ENCODE peak calls at places on chromosomes 5 and 9, in four cellular contexts. H is HepG2, A is WTC11, I is GM12878. T is an unnamed sample.

GRCh38 chr9:88936132-88936531 is 55.1 kb upstream of the S1PR3 start:
- DNase-seq in A (no peak), H (no peak), I (no peak), T (no peak)

GRCh38 chr9:132182609-132183073 is 20.8 kb downstream of the NTNG2 start:
- DNase-seq in A (no peak), I (no peak), H (no peak), T (no peak)

GRCh38 chr9:129176786-129177442 is 1.1 kb downstream of the IER5L start:
- DNase-seq in H (no peak), I (no peak), A (peak; percentile 41), T (no peak)

GRCh38 chr5:168651654-168652053 is 72.5 kb upstream of the PANK3 start:
- DNase-seq in A (no peak), H (no peak), I (no peak), T (no peak)

GRCh38 chr9:127122176-127123151 is at the start of gene ANGPTL2:
- DNase-seq in I (no peak), H (peak; percentile 43), A (peak; percentile 91), T (no peak)

GRCh38 chr5:132807163-132807838 is 5.8 kb upstream of the SOWAHA start:
- DNase-seq in A (peak; percentile 67), H (peak; percentile 99), I (peak; percentile 20), T (peak; percentile 60)

GRCh38 chr5:175484824-175485223 is 6.5 kb downstream of the SFXN1 start:
- DNase-seq in I (no peak), H (no peak), A (no peak), T (no peak)

GRCh38 chr9:70421272-70422180 is 7.1 kb upstream of the KLF9 start:
- DNase-seq in A (no peak), H (no peak), I (no peak), T (no peak)

GRCh38 chr5:40223884-40224402 is 455.8 kb upstream of the PTGER4 start:
- DNase-seq in H (no peak), I (peak; percentile 85), A (no peak), T (no peak)

GRCh38 chr9:101620452-101620851 is 25.7 kb upstream of the PPP3R2 start:
- DNase-seq in A (no peak), H (no peak), I (no peak), T (no peak)

GRCh38 chr5:76524101-76524835 is 98.9 kb downstream of the F2RL2 start:
- DNase-seq in H (no peak), I (no peak), A (no peak), T (no peak)

GRCh38 chr9:19782005-19782404 is 6.8 kb downstream of the SLC24A2 start:
- DNase-seq in I (no peak), A (no peak), H (no peak), T (no peak)

GRCh38 chr5:16489322-16489791 is 23.8 kb upstream of the ZNF622 start:
- DNase-seq in I (no peak), H (peak; percentile 30), A (no peak), T (no peak)

GRCh38 chr9:134833294-134833880 is 47.2 kb upstream of the FCN2 start:
- DNase-seq in I (no peak), H (no peak), A (no peak), T (no peak)

GRCh38 chr9:116435706-116436105 is 251.4 kb upstream of the TRIM32 start:
- DNase-seq in H (no peak), A (no peak), I (no peak), T (no peak)

GRCh38 chr9:72753261-72753893 is 199.5 kb downstream of the ALDH1A1 start:
- DNase-seq in A (no peak), H (no peak), I (no peak), T (no peak)

GRCh38 chr9:119349548-119349947 is 19.7 kb downstream of the BRINP1 start:
- DNase-seq in A (peak; percentile 61), H (no peak), I (no peak), T (no peak)

GRCh38 chr9:105114956-105115728 is 129.3 kb upstream of the SLC44A1 start:
- DNase-seq in H (no peak), A (no peak), I (peak; percentile 20), T (no peak)

GRCh38 chr5:107026098-107026497 is 644.6 kb downstream of the EFNA5 start:
- DNase-seq in H (no peak), A (no peak), I (no peak), T (no peak)

GRCh38 chr5:158387499-158387898 is 528.6 kb upstream of the CLINT1 start:
- DNase-seq in H (no peak), A (no peak), I (no peak), T (no peak)

GRCh38 chr9:95880011-95880690 is 4.7 kb downstream of the ERCC6L2 start:
- DNase-seq in I (no peak), A (no peak), H (no peak), T (no peak)

GRCh38 chr9:119736478-119737454 is 367.5 kb upstream of the BRINP1 start:
- DNase-seq in I (peak; percentile 38), A (no peak), H (no peak), T (no peak)

GRCh38 chr5:154287136-154287535 is 96.6 kb downstream of the GALNT10 start:
- DNase-seq in A (peak; percentile 41), I (no peak), H (peak; percentile 80), T (no peak)

GRCh38 chr5:91884036-91884435 is 500.9 kb upstream of the ARRDC3 start:
- DNase-seq in A (no peak), H (no peak), I (no peak), T (no peak)

GRCh38 chr5:56612353-56612752 is 203.0 kb upstream of the MAP3K1 start:
- DNase-seq in I (no peak), H (no peak), A (no peak), T (no peak)

GRCh38 chr5:167587768-167588167 is 703.7 kb upstream of the WWC1 start:
- DNase-seq in A (peak; percentile 47), I (no peak), H (peak; percentile 11), T (no peak)

GRCh38 chr5:35803221-35803651 is 53.5 kb upstream of the IL7R start:
- DNase-seq in A (peak; percentile 26), I (no peak), H (no peak), T (no peak)

GRCh38 chr9:107863406-107863805 is 373.8 kb upstream of the KLF4 start:
- DNase-seq in I (no peak), H (no peak), A (no peak), T (no peak)

GRCh38 chr9:88197016-88197415 is 58.7 kb upstream of the SPATA31C2 start:
- DNase-seq in A (no peak), H (no peak), I (no peak), T (no peak)

GRCh38 chr5:90915393-90915792 is 356.8 kb downstream of the ADGRV1 start:
- DNase-seq in H (peak; percentile 75), I (no peak), A (no peak), T (no peak)

GRCh38 chr9:34665381-34666250 is 3.2 kb upstream of the CCL27 start:
- DNase-seq in A (peak; percentile 94), I (no peak), H (peak; percentile 56), T (peak; percentile 92)

GRCh38 chr5:81751009-81751835 is at the start of gene SSBP2:
- DNase-seq in H (peak; percentile 69), I (peak; percentile 95), A (peak; percentile 99), T (peak; percentile 94)

GRCh38 chr5:81748556-81748955 is 2.3 kb downstream of the SSBP2 start:
- DNase-seq in H (no peak), I (no peak), A (no peak), T (no peak)

GRCh38 chr5:81749186-81749561 is 1.7 kb downstream of the SSBP2 start:
- DNase-seq in A (no peak), I (no peak), H (no peak), T (no peak)

GRCh38 chr5:81750308-81751008 is 439 bp downstream of the SSBP2 start:
- DNase-seq in I (no peak), H (no peak), A (no peak), T (peak; percentile 31)

DNA sequence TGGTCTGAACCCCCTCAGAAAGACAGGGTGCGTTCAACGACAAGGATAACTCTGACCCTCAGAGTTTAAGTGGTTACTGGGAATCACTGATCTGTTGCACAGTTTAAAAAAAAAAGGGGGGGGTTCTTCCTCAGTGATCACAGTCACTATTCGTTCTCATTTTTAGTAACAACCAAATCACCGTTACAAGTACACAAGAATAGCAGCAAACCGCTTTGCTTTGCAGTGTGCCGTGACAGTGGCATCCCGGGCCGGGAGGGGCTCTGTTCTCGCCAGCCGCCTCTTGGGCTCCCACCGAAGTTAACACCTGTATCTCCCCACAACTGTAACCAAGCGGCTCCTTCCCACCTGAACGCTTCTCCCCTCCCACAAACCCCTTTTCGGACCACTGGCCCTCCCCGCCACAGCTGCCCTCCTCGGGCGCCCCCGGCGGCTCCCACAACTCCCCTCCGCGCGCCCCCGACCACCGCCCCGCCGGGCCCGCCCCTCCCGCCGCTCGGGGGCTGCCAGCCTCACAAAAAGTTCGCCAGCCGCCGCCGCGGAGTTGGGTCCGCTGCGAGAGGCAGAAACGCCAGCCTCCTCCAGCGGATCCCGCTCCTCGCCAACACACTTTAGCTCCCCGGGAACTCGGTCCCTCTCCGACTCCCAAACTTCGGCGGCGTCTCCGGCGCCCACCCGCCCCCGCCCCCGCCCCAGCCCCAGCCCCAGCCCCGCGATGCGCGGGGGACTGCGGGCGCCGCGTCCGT is 1.2 kb downstream of the SSBP2 start:
- DNase-seq in I (peak; percentile 69), H (no peak), A (peak; percentile 60), T (peak; percentile 44)
- TF ChIP-seq CREB1 in I (peak; percentile 67), H (no peak), A (no peak), T (no peak)

DNA sequence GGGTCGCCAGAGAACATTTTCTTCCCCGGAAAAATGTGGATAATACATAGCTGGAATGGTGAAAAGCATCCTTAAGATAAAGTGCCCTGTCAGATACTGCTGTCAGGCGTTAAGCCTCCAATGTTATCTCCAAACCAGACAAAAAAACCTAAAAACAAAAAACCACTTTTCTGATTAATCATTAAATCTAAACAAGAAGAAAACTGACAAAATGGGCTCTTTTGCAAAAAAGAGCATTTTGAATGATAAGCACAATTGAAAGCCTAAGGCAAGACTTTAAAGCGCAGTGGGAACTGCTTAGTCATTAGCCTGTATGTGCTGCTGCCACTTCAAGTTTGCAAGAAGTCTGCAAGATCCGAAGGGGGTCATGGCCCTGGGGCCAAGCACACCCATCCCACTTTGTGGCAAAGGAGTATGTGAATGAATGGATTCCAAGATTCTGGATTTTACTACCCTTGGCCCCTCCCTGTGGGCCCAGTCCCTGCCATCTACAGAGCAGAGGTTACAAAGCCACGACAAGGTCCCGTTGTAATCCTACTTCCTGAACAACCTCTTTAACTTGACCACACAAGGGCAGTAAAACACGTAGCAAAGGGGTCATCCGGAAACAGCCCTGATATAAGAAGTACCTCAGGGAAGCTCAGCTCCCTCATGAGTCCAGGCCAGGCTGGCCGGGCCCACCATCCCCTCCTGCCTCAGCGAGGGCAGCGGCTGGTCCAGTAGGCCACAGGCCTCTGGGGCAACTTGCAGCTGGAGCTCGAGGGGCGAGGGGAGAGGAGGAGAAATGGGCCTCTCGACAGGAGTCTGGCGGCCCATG is 29.7 kb downstream of the SHB start:
- DNase-seq in A (no peak), H (no peak), I (no peak), T (peak; percentile 64)
- TF ChIP-seq ETV6 in A (no peak), H (no peak), I (no peak), T (peak; percentile 32)

GRCh38 chr5:34603378-34603777 is 52.8 kb upstream of the RAI14 start:
- DNase-seq in A (no peak), I (no peak), H (no peak), T (no peak)

GRCh38 chr5:34597034-34597433 is 59.1 kb upstream of the RAI14 start:
- DNase-seq in I (no peak), H (no peak), A (no peak), T (no peak)

GRCh38 chr5:34599471-34600117 is 56.5 kb upstream of the RAI14 start:
- DNase-seq in H (peak; percentile 10), I (no peak), A (no peak), T (no peak)

GRCh38 chr5:34600118-34600493 is 56.0 kb upstream of the RAI14 start:
- DNase-seq in A (no peak), I (no peak), H (no peak), T (no peak)

GRCh38 chr5:34598177-34598794 is 57.8 kb upstream of the RAI14 start:
- DNase-seq in H (no peak), I (no peak), A (no peak), T (no peak)
- TF ChIP-seq CREB1 in H (no peak), I (no peak), A (no peak), T (no peak)

GRCh38 chr5:123496892-123497291 is 15.1 kb upstream of the CSNK1G3 start:
- DNase-seq in A (no peak), I (no peak), H (no peak), T (peak; percentile 13)
- TF ChIP-seq ETV6 in A (no peak), I (no peak), H (no peak), T (no peak)